ENCODE peak calls at places on chromosome 10, in five cellular contexts. One of them, this sample, is unnamed.

GRCh38 chr10:121155742-121156141 is 304.6 kb downstream of the WDR11 start:
- DNase-seq in HFF-Myc: no peak
- DNase-seq in AG09309: no peak
- DNase-seq in brain microvascular endothelial cell: no peak
- DNase-seq in H54: no peak
- DNase-seq in this sample: no peak

GRCh38 chr10:63275094-63275493 is 142.0 kb downstream of the NRBF2 start:
- DNase-seq in HFF-Myc: no peak
- DNase-seq in AG09309: no peak
- DNase-seq in brain microvascular endothelial cell: no peak
- DNase-seq in H54: no peak
- DNase-seq in this sample: no peak

GRCh38 chr10:79270471-79271246 is 76.6 kb upstream of the PPIF start:
- DNase-seq in HFF-Myc: no peak
- DNase-seq in AG09309: no peak
- DNase-seq in brain microvascular endothelial cell: no peak
- DNase-seq in H54: no peak
- DNase-seq in this sample: no peak

GRCh38 chr10:126536148-126536547 is 134.3 kb downstream of the C10orf90 start:
- DNase-seq in HFF-Myc: no peak
- DNase-seq in AG09309: no peak
- DNase-seq in brain microvascular endothelial cell: peak; percentile 16
- DNase-seq in H54: no peak
- DNase-seq in this sample: no peak

GRCh38 chr10:34244787-34245484 is 570.2 kb downstream of the PARD3 start:
- DNase-seq in HFF-Myc: no peak
- DNase-seq in AG09309: no peak
- DNase-seq in brain microvascular endothelial cell: no peak
- DNase-seq in H54: no peak
- DNase-seq in this sample: no peak

GRCh38 chr10:97163646-97164535 is 21.9 kb downstream of the SLIT1 start:
- DNase-seq in HFF-Myc: no peak
- DNase-seq in AG09309: no peak
- DNase-seq in brain microvascular endothelial cell: no peak
- DNase-seq in H54: no peak
- DNase-seq in this sample: peak; percentile 48

GRCh38 chr10:35546824-35547225 is 58.3 kb upstream of the GJD4 start:
- DNase-seq in HFF-Myc: no peak
- DNase-seq in AG09309: peak; percentile 67
- DNase-seq in brain microvascular endothelial cell: peak; percentile 46
- DNase-seq in H54: no peak
- DNase-seq in this sample: no peak

GRCh38 chr10:6254200-6254599 is 51.5 kb downstream of the PFKFB3 start:
- DNase-seq in HFF-Myc: no peak
- DNase-seq in AG09309: no peak
- DNase-seq in brain microvascular endothelial cell: no peak
- DNase-seq in H54: no peak
- DNase-seq in this sample: no peak

GRCh38 chr10:113557389-113558321 is 4.8 kb downstream of the HABP2 start:
- DNase-seq in HFF-Myc: no peak
- DNase-seq in AG09309: no peak
- DNase-seq in brain microvascular endothelial cell: no peak
- DNase-seq in H54: no peak
- DNase-seq in this sample: no peak

GRCh38 chr10:48798486-48799254 is 114.0 kb downstream of the WDFY4 start:
- DNase-seq in HFF-Myc: no peak
- DNase-seq in AG09309: no peak
- DNase-seq in brain microvascular endothelial cell: no peak
- DNase-seq in H54: no peak
- DNase-seq in this sample: no peak

GRCh38 chr10:115963848-115964247 is 309.2 kb downstream of the GFRA1 start:
- DNase-seq in HFF-Myc: no peak
- DNase-seq in AG09309: no peak
- DNase-seq in brain microvascular endothelial cell: peak; percentile 34
- DNase-seq in H54: no peak
- DNase-seq in this sample: no peak

GRCh38 chr10:44196336-44196735 is 188.6 kb downstream of the CXCL12 start:
- DNase-seq in HFF-Myc: no peak
- DNase-seq in AG09309: no peak
- DNase-seq in brain microvascular endothelial cell: no peak
- DNase-seq in H54: no peak
- DNase-seq in this sample: no peak

GRCh38 chr10:689433-690226 is at the start of gene DIP2C:
- DNase-seq in HFF-Myc: no peak
- DNase-seq in AG09309: no peak
- DNase-seq in brain microvascular endothelial cell: peak; percentile 43
- DNase-seq in H54: peak; percentile 84
- DNase-seq in this sample: no peak

GRCh38 chr10:70549962-70550845 is 52.3 kb downstream of the PRF1 start:
- DNase-seq in HFF-Myc: peak; percentile 31
- DNase-seq in AG09309: no peak
- DNase-seq in brain microvascular endothelial cell: peak; percentile 48
- DNase-seq in H54: peak; percentile 89
- DNase-seq in this sample: peak; percentile 36

GRCh38 chr10:98260350-98260749 is 7.6 kb downstream of the LOXL4 start:
- DNase-seq in HFF-Myc: no peak
- DNase-seq in AG09309: no peak
- DNase-seq in brain microvascular endothelial cell: no peak
- DNase-seq in H54: no peak
- DNase-seq in this sample: no peak

GRCh38 chr10:104339469-104340098 is 1.3 kb upstream of the ITPRIP start:
- DNase-seq in HFF-Myc: no peak
- DNase-seq in AG09309: no peak
- DNase-seq in brain microvascular endothelial cell: peak; percentile 66
- DNase-seq in H54: no peak
- DNase-seq in this sample: no peak

GRCh38 chr10:122140941-122141623 is 130.0 kb upstream of the BTBD16 start:
- DNase-seq in HFF-Myc: peak; percentile 84
- DNase-seq in AG09309: peak; percentile 78
- DNase-seq in brain microvascular endothelial cell: peak; percentile 93
- DNase-seq in H54: peak; percentile 58
- DNase-seq in this sample: no peak

GRCh38 chr10:24415455-24416169 is 206.7 kb downstream of the KIAA1217 start:
- DNase-seq in HFF-Myc: peak; percentile 15
- DNase-seq in AG09309: no peak
- DNase-seq in brain microvascular endothelial cell: peak; percentile 51
- DNase-seq in H54: no peak
- DNase-seq in this sample: no peak

GRCh38 chr10:131954356-131954965 is 27.3 kb downstream of the BNIP3 start:
- DNase-seq in HFF-Myc: no peak
- DNase-seq in AG09309: no peak
- DNase-seq in brain microvascular endothelial cell: no peak
- DNase-seq in H54: no peak
- DNase-seq in this sample: no peak

GRCh38 chr10:93680414-93681047 is 21.9 kb downstream of the FRA10AC1 start:
- DNase-seq in HFF-Myc: no peak
- DNase-seq in AG09309: peak; percentile 4
- DNase-seq in brain microvascular endothelial cell: peak; percentile 28
- DNase-seq in H54: no peak
- DNase-seq in this sample: no peak

GRCh38 chr10:125159932-125160855 is at the start of gene CTBP2:
- DNase-seq in HFF-Myc: no peak
- DNase-seq in AG09309: no peak
- DNase-seq in brain microvascular endothelial cell: no peak
- DNase-seq in H54: peak; percentile 33
- DNase-seq in this sample: peak; percentile 59

GRCh38 chr10:121823993-121824463 is 103.8 kb downstream of the ATE1 start:
- DNase-seq in HFF-Myc: peak; percentile 52
- DNase-seq in AG09309: peak; percentile 14
- DNase-seq in brain microvascular endothelial cell: peak; percentile 39
- DNase-seq in H54: peak; percentile 4
- DNase-seq in this sample: no peak

This sample was measured in anterior cingulate cortex.